ENCODE peak calls at places on chromosomes 6 and 20, in six cellular contexts. O, P, G, B, Y and W are unnamed samples.
A peak's percentile ranks its signal among the peaks of the same experiment; 100 is the strongest.

GRCh38 chr20:3539708-3540107 is 68.9 kb downstream of the ATRN start:
- DNase-seq in O (no peak), P (no peak), G (no peak), B (no peak), Y (no peak), W (no peak)

GRCh38 chr6:19837511-19838441 is 606 bp downstream of the ID4 start:
- DNase-seq in O (no peak), P (no peak), G (no peak), B (peak; percentile 32), Y (peak; percentile 80), W (no peak)

GRCh38 chr20:23156170-23156841 is 70.2 kb upstream of the CD93 start:
- DNase-seq in O (no peak), P (no peak), G (no peak), B (no peak), Y (no peak), W (no peak)

GRCh38 chr6:40395066-40395697 is 192.0 kb downstream of the LRFN2 start:
- DNase-seq in O (no peak), P (no peak), G (no peak), B (no peak), Y (no peak), W (no peak)

GRCh38 chr20:60294627-60295026 is 336.4 kb downstream of the CDH26 start:
- DNase-seq in O (peak; percentile 60), P (no peak), G (no peak), B (no peak), Y (no peak), W (no peak)

GRCh38 chr6:43698584-43699349 is 11.2 kb upstream of the MRPS18A start:
- DNase-seq in O (no peak), P (no peak), G (no peak), B (peak; percentile 72), Y (no peak), W (no peak)

GRCh38 chr6:169966312-169967181 is 215.1 kb downstream of the ERMARD start:
- DNase-seq in O (no peak), P (no peak), G (peak; percentile 69), B (peak; percentile 1), Y (no peak), W (no peak)

GRCh38 chr20:38159949-38160756 is 4.9 kb downstream of the TGM2 start:
- DNase-seq in O (no peak), P (no peak), G (no peak), B (no peak), Y (no peak), W (no peak)

GRCh38 chr6:24809728-24810127 is 11.0 kb upstream of the ARMH2 start:
- DNase-seq in O (no peak), P (no peak), G (no peak), B (no peak), Y (no peak), W (no peak)

GRCh38 chr6:141195251-141195832 is 937.4 kb upstream of the GJE1 start:
- DNase-seq in O (no peak), P (no peak), G (no peak), B (no peak), Y (no peak), W (no peak)

GRCh38 chr20:10313215-10313614 is 94.6 kb downstream of the SNAP25 start:
- DNase-seq in O (no peak), P (no peak), G (no peak), B (no peak), Y (no peak), W (no peak)

GRCh38 chr6:136051140-136051775 is 198.9 kb downstream of the MTFR2 start:
- DNase-seq in O (peak; percentile 8), P (peak; percentile 45), G (no peak), B (no peak), Y (no peak), W (no peak)

GRCh38 chr6:44251576-44252524 is 4.9 kb downstream of the HSP90AB1 start:
- DNase-seq in O (no peak), P (no peak), G (no peak), B (no peak), Y (no peak), W (no peak)

GRCh38 chr6:8203337-8203736 is 101.0 kb upstream of the EEF1E1 start:
- DNase-seq in O (no peak), P (no peak), G (no peak), B (no peak), Y (no peak), W (no peak)

GRCh38 chr6:158780963-158781691 is 38.0 kb downstream of the EZR start:
- DNase-seq in O (no peak), P (no peak), G (peak; percentile 58), B (no peak), Y (peak; percentile 73), W (no peak)

GRCh38 chr6:98203170-98203806 is 631.1 kb upstream of the POU3F2 start:
- DNase-seq in O (no peak), P (no peak), G (no peak), B (no peak), Y (no peak), W (no peak)

GRCh38 chr6:2542858-2543218 is 207.9 kb downstream of the MYLK4 start:
- DNase-seq in O (peak; percentile 75), P (peak; percentile 39), G (no peak), B (no peak), Y (no peak), W (no peak)

GRCh38 chr6:108560463-108561308 is at the start of gene FOXO3:
- DNase-seq in O (no peak), P (no peak), G (peak; percentile 94), B (peak; percentile 92), Y (peak; percentile 97), W (peak; percentile 36)
- H3K27ac ChIP-seq in O (peak within 1 kb of the TSS; percentile 77), P (peak within 1 kb of the TSS; percentile 88), G (peak within 1 kb of the TSS; percentile 99), B (peak within 1 kb of the TSS; percentile 99), Y (peak within 1 kb of the TSS; percentile 99), W (peak within 1 kb of the TSS; percentile 100)

GRCh38 chr6:103017878-103018277 is 1624.4 kb downstream of the GRIK2 start:
- DNase-seq in O (no peak), P (no peak), G (no peak), B (no peak), Y (no peak), W (no peak)
- H3K4me3 ChIP-seq in O (no peak overlapping the region), P (no peak overlapping the region), G (no peak overlapping the region), B (no peak overlapping the region), Y (no peak overlapping the region), W (no peak overlapping the region)

DNA sequence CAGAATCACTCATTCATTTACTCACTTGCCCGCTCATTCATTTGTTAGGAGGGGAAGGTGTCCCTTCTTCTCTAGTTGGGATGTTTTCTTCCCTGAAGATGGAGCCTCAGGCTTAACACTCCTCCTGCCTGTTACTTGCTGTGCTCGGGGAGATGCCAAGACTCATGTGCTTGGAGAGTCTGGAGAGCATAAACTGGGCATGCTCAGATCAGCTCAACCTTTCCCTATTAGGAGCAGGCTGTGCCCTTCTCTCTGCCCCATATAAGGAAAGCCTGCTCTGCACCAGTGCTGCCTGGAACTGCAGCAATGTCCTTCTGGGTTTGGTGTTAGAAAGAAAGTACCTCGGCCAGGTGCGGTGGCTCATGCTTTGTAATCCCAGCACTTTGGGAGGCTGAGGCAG is 18.0 kb upstream of the UBE2V1 start:
- DNase-seq in O (no peak), P (no peak), G (no peak), B (peak; percentile 61), Y (no peak), W (no peak)
- H3K27ac ChIP-seq in O (no peak overlapping the region), P (peak overlapping the region; percentile 68), G (no peak overlapping the region), B (peak overlapping the region; percentile 75), Y (no peak overlapping the region), W (peak overlapping the region; percentile 66)

DNA sequence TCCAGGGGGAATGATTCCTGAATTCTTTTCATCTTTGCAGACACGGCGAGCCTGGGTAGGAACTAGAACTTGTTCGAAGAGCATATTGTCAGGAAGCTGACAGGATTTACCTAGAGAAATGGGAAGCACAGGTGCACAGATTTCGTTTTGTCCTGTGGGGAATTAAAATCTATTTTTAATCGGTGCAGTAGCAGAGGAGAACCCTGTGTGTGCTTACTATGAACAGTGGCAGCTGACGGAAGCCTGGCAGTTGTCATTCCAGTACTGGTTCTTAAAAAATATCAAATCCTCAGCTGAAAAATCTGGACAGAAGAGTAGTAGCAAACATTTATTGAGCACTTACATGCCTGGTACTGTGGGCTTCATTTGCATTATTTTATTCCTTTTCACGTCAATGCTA is 609.0 kb downstream of the QKI start:
- DNase-seq in O (no peak), P (no peak), G (no peak), B (no peak), Y (no peak), W (no peak)
- H3K4me3 ChIP-seq in O (no peak overlapping the region), P (no peak overlapping the region), G (no peak overlapping the region), B (no peak overlapping the region), Y (no peak overlapping the region), W (no peak overlapping the region)